ENCODE peak calls at places on chromosome 3, in five cellular contexts. T is breast epithelium; F is T-helper 2 cell; J is NCI-H2171; K is stimulated activated CD8-positive, alpha-beta memory T cell treated with anti-CD3 and anti-CD28 coated beads, Interleukin-15, amount 100 ng/mL, for 4 hours. I is an unnamed sample.

GRCh38 chr3:179286331-179286730 is 35.4 kb upstream of the KCNMB3 start:
- DNase-seq in K (no peak), J (no peak), F (no peak), T (no peak), I (no peak)

GRCh38 chr3:168878655-168879054 is 782.9 kb upstream of the GOLIM4 start:
- DNase-seq in K (no peak), J (no peak), T (no peak), F (no peak), I (no peak)

GRCh38 chr3:190076601-190077444 is 43.9 kb downstream of the P3H2 start:
- DNase-seq in F (no peak), K (no peak), T (no peak), J (no peak), I (no peak)

GRCh38 chr3:50388021-50388719 is 28.8 kb upstream of the TMEM115 start:
- DNase-seq in K (no peak), J (no peak), F (no peak), T (no peak), I (no peak)

GRCh38 chr3:72223116-72223515 is 438.2 kb upstream of the PROK2 start:
- DNase-seq in K (no peak), F (no peak), J (no peak), T (no peak), I (no peak)

GRCh38 chr3:100170492-100170891 is 56.2 kb upstream of the FILIP1L start:
- DNase-seq in J (no peak), F (no peak), T (no peak), K (no peak), I (no peak)

GRCh38 chr3:71006810-71007785 is 576.4 kb downstream of the FOXP1 start:
- DNase-seq in F (no peak), K (no peak), J (no peak), T (no peak), I (no peak)

GRCh38 chr3:127783166-127783565 is 39.1 kb downstream of the MGLL start:
- DNase-seq in J (no peak), F (no peak), K (no peak), T (no peak), I (no peak)

GRCh38 chr3:193878051-193878838 is 257.7 kb upstream of the HES1 start:
- DNase-seq in K (no peak), J (no peak), F (no peak), T (no peak), I (no peak)

I was measured in Right ventricle myocardium superior.